ENCODE peak calls at places on chromosome 14, in six cellular contexts. One of them, this sample, is unnamed.

GRCh38 chr14:66717571-66718140 is 209.7 kb downstream of the GPHN start:
- DNase-seq in neuronal stem cell: no peak
- DNase-seq in trophoblast cell: no peak
- DNase-seq in IMR-90: no peak
- DNase-seq in H1: no peak
- DNase-seq in mesenchymal stem cell: no peak
- DNase-seq in this sample: no peak

GRCh38 chr14:22837059-22837749 is 819 bp downstream of the MMP14 start:
- DNase-seq in trophoblast cell: no peak
- DNase-seq in H1: no peak
- DNase-seq in IMR-90: peak
- DNase-seq in mesenchymal stem cell: peak
- DNase-seq in neuronal stem cell: no peak
- DNase-seq in this sample: no peak

GRCh38 chr14:39739796-39740195 is 307.6 kb upstream of the FBXO33 start:
- DNase-seq in trophoblast cell: no peak
- DNase-seq in IMR-90: no peak
- DNase-seq in H1: no peak
- DNase-seq in mesenchymal stem cell: no peak
- DNase-seq in neuronal stem cell: no peak
- DNase-seq in this sample: no peak

GRCh38 chr14:26993541-26993940 is 395.7 kb upstream of the NOVA1 start:
- DNase-seq in IMR-90: no peak
- DNase-seq in mesenchymal stem cell: no peak
- DNase-seq in neuronal stem cell: no peak
- DNase-seq in H1: no peak
- DNase-seq in trophoblast cell: no peak
- DNase-seq in this sample: no peak

GRCh38 chr14:56390859-56391258 is 188.7 kb upstream of the TMEM260 start:
- DNase-seq in mesenchymal stem cell: no peak
- DNase-seq in H1: no peak
- DNase-seq in IMR-90: no peak
- DNase-seq in neuronal stem cell: no peak
- DNase-seq in trophoblast cell: peak
- DNase-seq in this sample: no peak

GRCh38 chr14:58865520-58866281 is 227.9 kb downstream of the DACT1 start:
- DNase-seq in IMR-90: peak
- DNase-seq in neuronal stem cell: no peak
- DNase-seq in H1: no peak
- DNase-seq in trophoblast cell: peak
- DNase-seq in mesenchymal stem cell: peak
- DNase-seq in this sample: no peak

GRCh38 chr14:22489247-22489551 is 99.8 kb downstream of the DAD1 start:
- DNase-seq in H1: no peak
- DNase-seq in neuronal stem cell: no peak
- DNase-seq in trophoblast cell: no peak
- DNase-seq in IMR-90: no peak
- DNase-seq in mesenchymal stem cell: no peak
- DNase-seq in this sample: no peak

GRCh38 chr14:81435578-81436295 is 35.6 kb upstream of the STON2 start:
- DNase-seq in trophoblast cell: no peak
- DNase-seq in mesenchymal stem cell: peak
- DNase-seq in neuronal stem cell: peak
- DNase-seq in H1: no peak
- DNase-seq in IMR-90: peak
- DNase-seq in this sample: peak

GRCh38 chr14:89037065-89037464 is 212.6 kb downstream of the TTC8 start:
- DNase-seq in trophoblast cell: no peak
- DNase-seq in H1: no peak
- DNase-seq in neuronal stem cell: no peak
- DNase-seq in IMR-90: no peak
- DNase-seq in mesenchymal stem cell: no peak
- DNase-seq in this sample: no peak

GRCh38 chr14:88929656-88930436 is 105.4 kb downstream of the TTC8 start:
- DNase-seq in IMR-90: no peak
- DNase-seq in mesenchymal stem cell: no peak
- DNase-seq in H1: no peak
- DNase-seq in trophoblast cell: no peak
- DNase-seq in neuronal stem cell: no peak
- DNase-seq in this sample: peak

GRCh38 chr14:51368721-51369163 is 128.7 kb downstream of the TMX1 start:
- DNase-seq in neuronal stem cell: no peak
- DNase-seq in mesenchymal stem cell: peak
- DNase-seq in IMR-90: peak
- DNase-seq in H1: no peak
- DNase-seq in trophoblast cell: peak
- DNase-seq in this sample: no peak

GRCh38 chr14:90132821-90133570 is 71.2 kb downstream of the KCNK13 start:
- DNase-seq in IMR-90: peak
- DNase-seq in trophoblast cell: no peak
- DNase-seq in H1: no peak
- DNase-seq in mesenchymal stem cell: peak
- DNase-seq in neuronal stem cell: no peak
- DNase-seq in this sample: no peak

GRCh38 chr14:89617471-89618291 is 200.6 kb upstream of the FOXN3 start:
- DNase-seq in mesenchymal stem cell: peak
- DNase-seq in H1: no peak
- DNase-seq in IMR-90: peak
- DNase-seq in neuronal stem cell: peak
- DNase-seq in trophoblast cell: peak
- DNase-seq in this sample: no peak

GRCh38 chr14:56152221-56152620 is 34.0 kb downstream of the PELI2 start:
- DNase-seq in neuronal stem cell: no peak
- DNase-seq in trophoblast cell: no peak
- DNase-seq in IMR-90: no peak
- DNase-seq in mesenchymal stem cell: no peak
- DNase-seq in H1: no peak
- DNase-seq in this sample: no peak

GRCh38 chr14:85528882-85529585 is 910 bp upstream of the FLRT2 start:
- DNase-seq in trophoblast cell: no peak
- DNase-seq in mesenchymal stem cell: peak
- DNase-seq in neuronal stem cell: peak
- DNase-seq in IMR-90: peak
- DNase-seq in H1: no peak
- DNase-seq in this sample: no peak

GRCh38 chr14:102097441-102098135 is 10.7 kb upstream of the HSP90AA1 start:
- DNase-seq in neuronal stem cell: no peak
- DNase-seq in H1: no peak
- DNase-seq in IMR-90: no peak
- DNase-seq in trophoblast cell: peak
- DNase-seq in mesenchymal stem cell: no peak
- DNase-seq in this sample: peak

GRCh38 chr14:45083979-45084722 is at the start of gene PRPF39:
- DNase-seq in mesenchymal stem cell: peak
- DNase-seq in trophoblast cell: peak
- DNase-seq in IMR-90: peak
- DNase-seq in neuronal stem cell: peak
- DNase-seq in H1: peak
- DNase-seq in this sample: peak

GRCh38 chr14:89720741-89721315 is 233.7 kb downstream of the EFCAB11 start:
- DNase-seq in mesenchymal stem cell: no peak
- DNase-seq in trophoblast cell: no peak
- DNase-seq in H1: no peak
- DNase-seq in neuronal stem cell: no peak
- DNase-seq in IMR-90: no peak
- DNase-seq in this sample: peak

GRCh38 chr14:31834616-31835015 is 242.5 kb upstream of the ARHGAP5 start:
- DNase-seq in trophoblast cell: no peak
- DNase-seq in H1: no peak
- DNase-seq in IMR-90: peak
- DNase-seq in mesenchymal stem cell: peak
- DNase-seq in neuronal stem cell: no peak
- DNase-seq in this sample: no peak

GRCh38 chr14:77000340-77001235 is 27.9 kb downstream of the IRF2BPL start:
- DNase-seq in trophoblast cell: no peak
- DNase-seq in neuronal stem cell: no peak
- DNase-seq in H1: no peak
- DNase-seq in IMR-90: peak
- DNase-seq in mesenchymal stem cell: peak
- DNase-seq in this sample: no peak

GRCh38 chr14:66403183-66403582 is 83.0 kb upstream of the CCDC196 start:
- DNase-seq in neuronal stem cell: no peak
- DNase-seq in H1: no peak
- DNase-seq in trophoblast cell: no peak
- DNase-seq in mesenchymal stem cell: peak
- DNase-seq in IMR-90: peak
- DNase-seq in this sample: no peak

GRCh38 chr14:70317969-70318634 is 41.4 kb downstream of the COX16 start:
- DNase-seq in mesenchymal stem cell: peak
- DNase-seq in H1: peak
- DNase-seq in IMR-90: peak
- DNase-seq in neuronal stem cell: peak
- DNase-seq in trophoblast cell: peak
- DNase-seq in this sample: peak

GRCh38 chr14:31712244-31713127 is 151.3 kb downstream of the NUBPL start:
- DNase-seq in H1: no peak
- DNase-seq in trophoblast cell: no peak
- DNase-seq in neuronal stem cell: no peak
- DNase-seq in mesenchymal stem cell: no peak
- DNase-seq in IMR-90: no peak
- DNase-seq in this sample: no peak

GRCh38 chr14:54182419-54183040 is 214.3 kb upstream of the CDKN3 start:
- DNase-seq in trophoblast cell: no peak
- DNase-seq in mesenchymal stem cell: peak
- DNase-seq in neuronal stem cell: no peak
- DNase-seq in IMR-90: peak
- DNase-seq in H1: no peak
- DNase-seq in this sample: no peak

GRCh38 chr14:49972840-49973239 is 80.0 kb downstream of the ARF6 start:
- DNase-seq in H1: no peak
- DNase-seq in IMR-90: peak
- DNase-seq in neuronal stem cell: no peak
- DNase-seq in mesenchymal stem cell: peak
- DNase-seq in trophoblast cell: peak
- DNase-seq in this sample: no peak

GRCh38 chr14:105065280-105066228 is at the start of gene GPR132:
- DNase-seq in H1: no peak
- DNase-seq in neuronal stem cell: no peak
- DNase-seq in mesenchymal stem cell: no peak
- DNase-seq in IMR-90: no peak
- DNase-seq in trophoblast cell: peak
- DNase-seq in this sample: peak
- H3K27ac ChIP-seq in H1: no peak
- H3K27ac ChIP-seq in neuronal stem cell: no peak
- H3K27ac ChIP-seq in mesenchymal stem cell: no peak
- H3K27ac ChIP-seq in IMR-90: no peak
- H3K27ac ChIP-seq in trophoblast cell: no peak
- H3K27ac ChIP-seq in this sample: no peak

GRCh38 chr14:79332504-79333197 is 878.7 kb downstream of the DIO2 start:
- DNase-seq in IMR-90: peak
- DNase-seq in mesenchymal stem cell: peak
- DNase-seq in H1: no peak
- DNase-seq in trophoblast cell: no peak
- DNase-seq in neuronal stem cell: peak
- DNase-seq in this sample: no peak

GRCh38 chr14:79333198-79333546 is 878.1 kb downstream of the DIO2 start:
- DNase-seq in IMR-90: no peak
- DNase-seq in trophoblast cell: no peak
- DNase-seq in mesenchymal stem cell: no peak
- DNase-seq in neuronal stem cell: no peak
- DNase-seq in H1: no peak
- DNase-seq in this sample: no peak

GRCh38 chr14:79328863-79329262 is 882.4 kb downstream of the DIO2 start:
- DNase-seq in IMR-90: peak
- DNase-seq in neuronal stem cell: no peak
- DNase-seq in trophoblast cell: no peak
- DNase-seq in mesenchymal stem cell: peak
- DNase-seq in H1: no peak
- DNase-seq in this sample: no peak

GRCh38 chr14:79334272-79334671 is 877.0 kb downstream of the DIO2 start:
- DNase-seq in mesenchymal stem cell: no peak
- DNase-seq in trophoblast cell: no peak
- DNase-seq in H1: no peak
- DNase-seq in neuronal stem cell: no peak
- DNase-seq in IMR-90: no peak
- DNase-seq in this sample: no peak

GRCh38 chr14:79331820-79332219 is 879.5 kb downstream of the DIO2 start:
- DNase-seq in H1: no peak
- DNase-seq in mesenchymal stem cell: no peak
- DNase-seq in neuronal stem cell: no peak
- DNase-seq in trophoblast cell: no peak
- DNase-seq in IMR-90: no peak
- DNase-seq in this sample: no peak
- H3K14ac ChIP-seq in H1: no peak
- H3K14ac ChIP-seq in mesenchymal stem cell: no peak
- H3K14ac ChIP-seq in neuronal stem cell: no peak
- H3K14ac ChIP-seq in trophoblast cell: no peak
- H3K14ac ChIP-seq in IMR-90: no peak
- H3K14ac ChIP-seq in this sample: no peak

GRCh38 chr14:100438678-100439592 is 115.8 kb downstream of the SLC25A47 start:
- DNase-seq in trophoblast cell: peak
- DNase-seq in IMR-90: peak
- DNase-seq in neuronal stem cell: no peak
- DNase-seq in H1: no peak
- DNase-seq in mesenchymal stem cell: peak
- DNase-seq in this sample: no peak

GRCh38 chr14:100436745-100437406 is 113.7 kb downstream of the SLC25A47 start:
- DNase-seq in mesenchymal stem cell: no peak
- DNase-seq in trophoblast cell: no peak
- DNase-seq in neuronal stem cell: no peak
- DNase-seq in H1: no peak
- DNase-seq in IMR-90: no peak
- DNase-seq in this sample: no peak

GRCh38 chr14:100439781-100440180 is 116.6 kb downstream of the SLC25A47 start:
- DNase-seq in trophoblast cell: no peak
- DNase-seq in H1: no peak
- DNase-seq in neuronal stem cell: no peak
- DNase-seq in mesenchymal stem cell: no peak
- DNase-seq in IMR-90: no peak
- DNase-seq in this sample: no peak

GRCh38 chr14:100440207-100440631 is 117.1 kb downstream of the SLC25A47 start:
- DNase-seq in IMR-90: peak
- DNase-seq in neuronal stem cell: peak
- DNase-seq in trophoblast cell: peak
- DNase-seq in H1: peak
- DNase-seq in mesenchymal stem cell: peak
- DNase-seq in this sample: peak

DNA sequence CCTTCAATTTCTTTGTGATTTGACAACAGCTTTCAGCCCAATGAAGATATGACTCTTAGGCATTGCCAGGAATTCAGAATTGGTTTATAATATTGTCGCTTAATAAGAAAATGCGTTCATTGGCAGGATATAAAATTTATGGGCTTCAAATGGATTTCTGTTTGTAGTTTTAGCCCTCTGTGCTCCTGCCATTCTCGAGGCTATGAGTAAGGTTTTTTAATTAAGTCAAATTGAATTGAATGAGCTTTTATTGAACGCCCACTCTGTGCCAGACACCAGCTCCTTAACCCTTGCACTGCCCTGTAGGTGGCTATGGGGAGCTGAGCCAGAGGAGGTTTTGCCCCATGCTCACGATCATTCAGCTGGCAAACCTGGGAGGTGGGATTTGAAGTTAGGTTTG is 115.1 kb downstream of the SLC25A47 start:
- DNase-seq in IMR-90: no peak
- DNase-seq in trophoblast cell: no peak
- DNase-seq in mesenchymal stem cell: no peak
- DNase-seq in neuronal stem cell: no peak
- DNase-seq in H1: no peak
- DNase-seq in this sample: no peak
- H3K9ac ChIP-seq in IMR-90: no peak
- H3K9ac ChIP-seq in trophoblast cell: no peak
- H3K9ac ChIP-seq in mesenchymal stem cell: no peak
- H3K9ac ChIP-seq in neuronal stem cell: no peak
- H3K9ac ChIP-seq in H1: no peak
- H3K9ac ChIP-seq in this sample: no peak

GRCh38 chr14:68564236-68564825 is 228.5 kb downstream of the ZFP36L1 start:
- DNase-seq in IMR-90: no peak
- DNase-seq in H1: no peak
- DNase-seq in neuronal stem cell: no peak
- DNase-seq in trophoblast cell: peak
- DNase-seq in mesenchymal stem cell: no peak
- DNase-seq in this sample: no peak
- H3K27ac ChIP-seq in IMR-90: no peak
- H3K27ac ChIP-seq in H1: no peak
- H3K27ac ChIP-seq in neuronal stem cell: no peak
- H3K27ac ChIP-seq in trophoblast cell: peak
- H3K27ac ChIP-seq in mesenchymal stem cell: no peak
- H3K27ac ChIP-seq in this sample: no peak